ENCODE peak calls at places on chromosome 12, in ten cellular contexts. K, A, M, R, Z, I, C, U, B and G are unnamed samples.

GRCh38 chr12:123270380-123271181 is 1.1 kb downstream of the CDK2AP1 start:
- DNase-seq in K (peak; percentile 26), A (no peak), M (peak; percentile 34), R (peak; percentile 72), Z (peak; percentile 27), I (no peak), C (no peak), U (peak; percentile 68), B (no peak), G (peak; percentile 37)

GRCh38 chr12:2402180-2402579 is 349.4 kb downstream of the CACNA1C start:
- DNase-seq in K (no peak), A (no peak), M (no peak), R (no peak), Z (no peak), I (no peak), C (no peak), U (no peak), B (no peak), G (no peak)

GRCh38 chr12:48973531-48973930 is 2.0 kb upstream of the WNT10B start:
- DNase-seq in K (no peak), A (no peak), M (no peak), R (no peak), Z (no peak), I (no peak), C (no peak), U (no peak), B (no peak), G (no peak)

GRCh38 chr12:45615268-45615667 is 114.2 kb upstream of the ARID2 start:
- DNase-seq in K (peak; percentile 75), A (peak; percentile 72), M (no peak), R (no peak), Z (no peak), I (no peak), C (peak; percentile 47), U (no peak), B (no peak), G (no peak)

GRCh38 chr12:112393328-112393727 is 11.1 kb upstream of the HECTD4 start:
- DNase-seq in K (no peak), A (no peak), M (no peak), R (no peak), Z (no peak), I (no peak), C (no peak), U (no peak), B (no peak), G (no peak)

GRCh38 chr12:66168410-66168809 is 1.4 kb downstream of the TMBIM4 start:
- DNase-seq in K (no peak), A (no peak), M (no peak), R (no peak), Z (no peak), I (no peak), C (no peak), U (no peak), B (no peak), G (no peak)

GRCh38 chr12:95943231-95943842 is at the start of gene AMDHD1:
- DNase-seq in K (peak; percentile 41), A (peak; percentile 42), M (peak; percentile 77), R (peak; percentile 83), Z (peak; percentile 65), I (peak; percentile 15), C (peak; percentile 81), U (peak; percentile 82), B (no peak), G (peak; percentile 80)

GRCh38 chr12:3122841-3123678 is 45.9 kb downstream of the TSPAN9 start:
- DNase-seq in K (peak; percentile 69), A (peak; percentile 81), M (peak; percentile 47), R (no peak), Z (no peak), I (no peak), C (no peak), U (no peak), B (no peak), G (no peak)

GRCh38 chr12:53120685-53121525 is 17.6 kb downstream of the SOAT2 start:
- DNase-seq in K (no peak), A (no peak), M (no peak), R (no peak), Z (no peak), I (no peak), C (no peak), U (no peak), B (no peak), G (no peak)

GRCh38 chr12:10364839-10365681 is 24.8 kb downstream of the KLRK1 start:
- DNase-seq in K (peak; percentile 94), A (peak; percentile 89), M (peak; percentile 94), R (no peak), Z (peak; percentile 79), I (peak; percentile 72), C (peak; percentile 53), U (peak; percentile 66), B (peak; percentile 7), G (no peak)

DNA sequence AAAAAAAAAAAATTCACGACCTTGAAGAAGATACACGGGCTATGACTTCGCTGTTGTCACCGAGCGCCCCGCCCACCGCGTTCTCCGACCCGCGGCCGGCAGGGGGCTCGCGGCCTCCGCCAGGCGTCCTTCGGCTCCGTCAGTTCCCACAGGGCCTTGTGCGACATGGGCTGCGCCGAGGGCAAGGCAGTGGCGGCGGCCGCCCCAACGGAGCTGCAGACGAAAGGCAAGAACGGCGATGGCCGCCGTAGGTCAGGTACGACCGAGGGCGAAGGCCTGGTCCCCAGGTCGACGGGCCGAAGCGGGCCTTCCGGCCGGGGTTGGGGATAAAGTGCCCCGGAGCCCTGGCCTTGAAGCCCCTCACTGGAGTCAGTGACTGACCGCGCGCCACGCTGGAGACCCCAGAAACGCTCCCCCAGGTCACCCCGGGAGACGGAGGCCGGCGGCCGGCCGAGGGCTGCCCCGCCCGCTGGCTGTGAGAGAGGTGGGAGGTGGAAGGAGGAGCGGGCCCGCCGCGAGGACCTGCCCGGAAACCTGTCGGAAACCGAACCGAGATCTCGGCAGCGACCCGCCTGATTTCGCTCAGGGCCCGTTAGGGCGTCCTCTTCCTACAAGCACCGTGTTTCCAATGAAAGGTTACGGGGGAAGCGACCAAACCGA is at the start of gene TXNRD1:
- DNase-seq in K (peak; percentile 81), A (peak; percentile 80), M (peak; percentile 94), R (peak; percentile 94), Z (peak; percentile 81), I (peak; percentile 63), C (peak; percentile 94), U (peak; percentile 89), B (peak; percentile 8), G (peak; percentile 90)
- TF ChIP-seq CTCF in K (peak; percentile 69), A (peak; percentile 78), M (peak; percentile 67), R (peak; percentile 91), Z (peak; percentile 67), I (peak; percentile 80), C (peak; percentile 87), U (peak; percentile 57), B (peak; percentile 89), G (peak; percentile 81)

DNA sequence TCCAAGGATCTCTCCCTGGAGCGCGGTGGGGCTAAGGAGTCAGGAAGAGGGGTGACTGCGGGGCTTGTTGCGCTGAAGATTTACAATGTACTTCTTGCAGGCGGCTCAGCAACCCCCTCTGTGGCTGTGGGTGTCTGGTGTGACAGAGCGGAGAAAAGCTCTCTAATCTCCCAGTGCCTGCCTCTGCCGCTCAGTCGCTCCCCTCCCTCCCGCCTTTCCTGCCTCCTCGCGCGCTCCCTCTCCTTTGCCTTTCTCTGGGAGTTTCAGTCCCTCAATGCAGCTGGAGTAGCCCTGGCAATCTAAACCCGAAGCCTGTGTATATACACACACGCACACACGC is 799 bp upstream of the TRHDE start:
- DNase-seq in K (peak; percentile 61), A (peak; percentile 68), M (peak; percentile 83), R (peak; percentile 64), Z (peak; percentile 84), I (no peak), C (no peak), U (no peak), B (no peak), G (peak; percentile 78)
- TF ChIP-seq CTCF in K (peak; percentile 28), A (peak; percentile 28), M (peak; percentile 18), R (no peak), Z (no peak), I (no peak), C (no peak), U (no peak), B (no peak), G (no peak)

DNA sequence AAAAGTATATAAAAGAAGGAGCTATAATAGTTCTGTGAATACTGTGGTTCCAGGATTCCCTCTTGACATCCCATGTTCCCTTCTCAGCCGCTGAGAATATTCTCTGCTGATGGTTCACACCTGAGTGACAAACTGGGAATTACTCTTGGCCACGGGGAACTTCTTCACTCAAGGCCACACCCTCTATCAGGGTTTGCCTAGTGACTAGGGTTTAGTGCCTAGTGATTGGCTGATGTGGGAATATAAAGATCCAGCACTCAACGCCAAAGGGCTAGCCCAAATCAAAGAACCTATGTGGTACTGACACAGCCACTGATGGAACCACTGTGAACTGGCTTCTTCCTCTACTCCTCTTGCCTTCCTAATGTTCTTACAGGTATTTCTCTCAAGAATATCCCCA is 248.4 kb downstream of the ASCL1 start:
- DNase-seq in K (no peak), A (no peak), M (no peak), R (no peak), Z (no peak), I (no peak), C (no peak), U (no peak), B (no peak), G (no peak)
- TF ChIP-seq CTCF in K (no peak), A (no peak), M (no peak), R (no peak), Z (no peak), I (no peak), C (no peak), U (no peak), B (no peak), G (no peak)

DNA sequence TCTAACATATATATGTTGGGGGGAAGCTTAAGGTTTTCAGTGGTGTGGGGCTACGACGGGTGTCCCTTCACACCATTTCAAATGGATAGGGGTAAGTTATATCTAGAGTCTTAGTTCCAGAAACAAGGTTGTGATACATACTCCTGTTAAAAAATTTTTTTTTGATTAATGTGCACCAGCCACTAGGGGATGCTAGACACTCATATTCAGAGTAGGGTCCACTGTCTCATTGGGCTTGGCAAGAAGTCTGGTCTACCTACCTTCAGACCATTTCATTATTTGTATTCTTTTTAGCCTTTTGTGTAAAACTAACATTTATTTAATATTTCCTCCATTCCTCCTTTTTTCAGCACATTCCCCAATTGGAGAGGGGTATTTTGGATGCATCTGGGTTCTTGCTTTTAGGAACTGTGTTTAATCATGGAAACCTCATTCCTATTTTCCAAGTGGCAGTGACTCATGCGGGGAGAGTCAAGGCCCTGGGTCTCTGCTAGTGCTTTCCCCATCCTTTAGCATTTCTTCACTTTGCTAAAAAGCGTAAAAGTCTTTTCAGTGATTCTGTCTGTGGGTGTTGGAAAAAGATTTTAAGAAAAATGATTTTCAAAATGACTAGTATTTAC is 33.4 kb downstream of the ANO4 start:
- DNase-seq in K (peak; percentile 65), A (peak; percentile 54), M (peak; percentile 71), R (no peak), Z (peak; percentile 19), I (peak; percentile 6), C (peak; percentile 51), U (no peak), B (no peak), G (no peak)
- TF ChIP-seq CTCF in K (peak; percentile 73), A (peak; percentile 77), M (peak; percentile 88), R (peak; percentile 44), Z (peak; percentile 62), I (peak; percentile 65), C (peak; percentile 62), U (peak; percentile 54), B (peak; percentile 34), G (peak; percentile 83)

GRCh38 chr12:85441740-85442139 is 161.7 kb downstream of the ALX1 start:
- DNase-seq in K (peak; percentile 70), A (peak; percentile 33), M (no peak), R (no peak), Z (no peak), I (no peak), C (peak; percentile 49), U (no peak), B (no peak), G (no peak)
- TF ChIP-seq CTCF in K (peak; percentile 72), A (peak; percentile 58), M (peak; percentile 50), R (no peak), Z (no peak), I (no peak), C (peak; percentile 46), U (no peak), B (no peak), G (no peak)